ENCODE peak calls at places on chromosomes 5 and 9, in seven cellular contexts. F, A, W, E, V, M and J are unnamed samples.

GRCh38 chr9:97487107-97487506 is 14.4 kb upstream of the TMOD1 start:
- DNase-seq in F (no peak), A (no peak), W (no peak), E (no peak), V (no peak), M (no peak), J (no peak)

GRCh38 chr5:64206653-64207052 is 41.0 kb downstream of the RNF180 start:
- DNase-seq in F (no peak), A (no peak), W (no peak), E (no peak), V (no peak), M (no peak), J (no peak)

GRCh38 chr5:2014058-2014610 is 131.4 kb upstream of the IRX4 start:
- DNase-seq in F (no peak), A (no peak), W (no peak), E (no peak), V (peak; percentile 18), M (no peak), J (no peak)

GRCh38 chr9:21233258-21233657 is 5.2 kb upstream of the IFNA17 start:
- DNase-seq in F (no peak), A (no peak), W (no peak), E (no peak), V (no peak), M (no peak), J (no peak)

GRCh38 chr5:79971156-79971555 is 19.9 kb downstream of the MTX3 start:
- DNase-seq in F (no peak), A (no peak), W (no peak), E (no peak), V (no peak), M (no peak), J (no peak)

GRCh38 chr9:132669636-132670358 is at the start of gene DDX31:
- DNase-seq in F (peak; percentile 97), A (peak; percentile 83), W (peak; percentile 76), E (peak; percentile 83), V (peak; percentile 93), M (peak; percentile 85), J (peak; percentile 95)

GRCh38 chr9:97615439-97616072 is 17.6 kb downstream of the TSTD2 start:
- DNase-seq in F (no peak), A (peak; percentile 62), W (peak; percentile 16), E (peak; percentile 74), V (peak; percentile 81), M (no peak), J (no peak)

GRCh38 chr5:171308453-171309275 is at the start of gene TLX3:
- DNase-seq in F (no peak), A (no peak), W (no peak), E (no peak), V (peak; percentile 91), M (no peak), J (peak; percentile 43)

GRCh38 chr5:14917719-14918118 is 46.1 kb upstream of the ANKH start:
- DNase-seq in F (no peak), A (no peak), W (no peak), E (no peak), V (no peak), M (no peak), J (no peak)

GRCh38 chr9:18393340-18394130 is 80.4 kb upstream of the ADAMTSL1 start:
- DNase-seq in F (no peak), A (peak; percentile 44), W (no peak), E (peak; percentile 76), V (no peak), M (no peak), J (peak; percentile 61)

GRCh38 chr5:84281383-84281782 is 103.3 kb downstream of the EDIL3 start:
- DNase-seq in F (no peak), A (no peak), W (no peak), E (no peak), V (no peak), M (no peak), J (no peak)

GRCh38 chr9:120655005-120655622 is 59.2 kb downstream of the MEGF9 start:
- DNase-seq in F (no peak), A (peak; percentile 6), W (no peak), E (no peak), V (no peak), M (no peak), J (no peak)

GRCh38 chr9:116193636-116194035 is 40.0 kb downstream of the PAPPA start:
- DNase-seq in F (no peak), A (no peak), W (no peak), E (no peak), V (no peak), M (no peak), J (no peak)

GRCh38 chr5:156208271-156208670 is 118.7 kb upstream of the SGCD start:
- DNase-seq in F (no peak), A (no peak), W (no peak), E (no peak), V (no peak), M (no peak), J (no peak)

GRCh38 chr5:143251175-143251574 is 152.3 kb downstream of the NR3C1 start:
- DNase-seq in F (no peak), A (no peak), W (no peak), E (no peak), V (no peak), M (no peak), J (no peak)

DNA sequence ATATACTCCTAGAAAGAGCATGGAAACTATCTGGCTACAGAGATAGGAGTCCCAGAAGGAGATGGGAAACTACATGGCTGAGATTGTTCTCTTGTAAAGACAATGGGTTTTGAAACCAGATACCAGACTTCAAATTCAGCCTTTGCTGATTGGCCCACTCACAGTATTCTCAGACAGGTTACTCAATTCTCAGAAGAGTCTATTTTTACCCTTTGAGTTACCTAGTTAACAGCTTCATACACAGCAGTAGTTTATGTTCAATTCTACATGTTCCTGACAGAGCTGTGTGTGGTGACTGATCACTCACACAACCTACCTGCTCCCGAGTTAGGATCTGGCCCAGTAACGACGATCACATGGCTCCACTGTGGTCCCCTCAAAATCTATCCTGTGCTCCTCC is 14.0 kb downstream of the ZFP62 start:
- DNase-seq in F (no peak), A (no peak), W (no peak), E (no peak), V (no peak), M (no peak), J (no peak)
- H3K27ac ChIP-seq in F (no peak overlapping the region), A (no peak overlapping the region), W (no peak overlapping the region), E (no peak overlapping the region), V (no peak overlapping the region), M (no peak overlapping the region), J (no peak overlapping the region)

GRCh38 chr9:129860653-129861446 is 25.6 kb downstream of the USP20 start:
- DNase-seq in F (no peak), A (no peak), W (no peak), E (no peak), V (no peak), M (no peak), J (peak; percentile 57)

GRCh38 chr9:129857207-129857606 is 21.9 kb downstream of the USP20 start:
- DNase-seq in F (no peak), A (no peak), W (no peak), E (no peak), V (no peak), M (no peak), J (peak; percentile 27)

GRCh38 chr9:129861447-129861827 is 26.2 kb downstream of the USP20 start:
- DNase-seq in F (no peak), A (no peak), W (no peak), E (no peak), V (no peak), M (no peak), J (peak; percentile 35)

GRCh38 chr9:129854588-129855110 is 19.4 kb downstream of the USP20 start:
- DNase-seq in F (no peak), A (no peak), W (no peak), E (no peak), V (no peak), M (no peak), J (no peak)

DNA sequence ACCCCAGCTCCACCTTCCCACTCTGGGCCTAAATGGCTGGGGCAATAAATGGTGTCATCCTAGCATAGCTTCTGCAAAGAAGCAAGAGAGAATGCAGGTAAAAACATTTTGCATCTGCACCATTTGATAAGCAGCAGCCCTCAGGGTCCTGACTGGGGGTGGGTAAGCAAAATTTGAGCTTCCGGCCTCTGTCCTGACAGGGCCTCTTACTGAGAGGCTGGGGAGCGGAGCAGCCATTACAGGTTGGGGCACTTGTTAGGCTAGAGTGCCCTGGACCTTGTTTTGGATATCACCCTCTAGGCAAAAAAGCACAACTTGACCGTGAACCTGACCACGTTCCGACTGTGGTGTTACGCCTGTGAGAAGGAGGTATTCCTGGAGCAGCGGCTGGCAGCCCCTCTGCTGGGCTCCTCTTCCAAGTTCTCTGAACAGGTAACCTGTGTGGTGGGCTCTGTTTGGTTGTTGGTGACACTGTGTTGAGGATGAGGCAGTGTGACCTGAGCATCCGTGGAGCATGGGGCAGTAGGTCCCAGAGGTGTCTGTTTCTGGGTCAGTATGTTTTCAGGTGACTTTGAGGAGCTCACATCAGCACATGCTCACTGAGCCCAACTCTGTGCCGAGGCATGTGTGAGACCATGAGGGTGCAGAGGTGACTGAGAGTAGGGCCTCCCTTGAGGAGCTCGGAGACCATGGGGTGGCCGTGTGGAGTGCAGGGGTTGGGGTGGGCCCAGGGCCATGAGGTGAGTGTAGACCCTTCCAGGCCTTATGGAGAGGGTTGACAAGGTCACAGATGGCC is 23.1 kb downstream of the USP20 start:
- DNase-seq in F (no peak), A (no peak), W (no peak), E (no peak), V (no peak), M (no peak), J (peak; percentile 45)
- H3K36me3 ChIP-seq in F (peaks cover 99% of the 10 kb centered on the region), A (no peaks in the 10 kb centered on the region), W (peaks cover 61% of the 10 kb centered on the region), E (peaks cover 95% of the 10 kb centered on the region), V (peaks cover 24% of the 10 kb centered on the region), M (peaks cover 82% of the 10 kb centered on the region), J (peaks cover 54% of the 10 kb centered on the region)

DNA sequence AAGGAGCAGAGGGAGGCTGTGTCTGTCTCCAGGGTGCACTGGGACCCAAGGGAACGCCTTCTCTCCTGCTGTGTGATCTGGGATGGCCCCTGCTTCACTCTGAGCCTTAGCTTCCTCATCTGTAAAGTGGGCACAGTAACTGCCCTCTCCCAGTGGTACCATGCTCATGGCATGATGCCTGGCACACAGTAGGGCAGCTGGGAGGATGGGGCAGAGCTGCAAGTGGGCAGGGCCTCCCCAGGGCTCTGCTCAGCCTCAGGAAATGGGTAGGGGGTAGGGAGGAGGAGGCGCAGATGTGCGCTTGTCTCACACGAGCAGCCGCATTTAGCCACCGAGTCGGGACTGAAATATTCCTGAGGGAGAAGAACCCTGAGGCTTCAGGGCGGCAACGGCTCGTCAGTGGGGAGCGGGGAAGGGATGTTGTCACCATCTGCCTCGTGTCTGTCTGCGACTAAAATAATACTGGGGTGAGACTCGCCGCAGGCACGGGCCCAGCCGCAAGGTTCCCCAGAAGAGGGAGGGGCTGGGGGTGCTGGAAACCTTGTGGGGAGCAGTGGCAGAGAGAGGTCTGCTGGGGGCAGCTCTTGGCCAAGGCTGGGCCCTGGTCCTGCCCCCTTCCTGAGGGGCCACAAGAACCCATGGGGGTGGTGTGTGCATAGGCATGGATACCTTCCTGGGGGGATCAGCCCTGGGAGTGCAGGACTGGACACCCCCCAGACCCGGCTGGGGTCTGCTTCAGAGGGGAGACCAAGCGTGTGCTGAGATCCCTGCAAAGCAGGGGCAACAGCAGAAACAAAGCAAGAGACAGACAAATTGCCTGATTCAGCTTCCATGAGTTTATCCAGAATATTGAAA is 55.2 kb upstream of the PSD2 start:
- DNase-seq in F (no peak), A (no peak), W (no peak), E (no peak), V (no peak), M (no peak), J (no peak)
- H3K27ac ChIP-seq in F (no peak overlapping the region), A (no peak overlapping the region), W (no peak overlapping the region), E (no peak overlapping the region), V (peak overlapping the region; percentile 84), M (no peak overlapping the region), J (no peak overlapping the region)

GRCh38 chr5:135623186-135623715 is 44.5 kb upstream of the CXCL14 start:
- DNase-seq in F (no peak), A (no peak), W (no peak), E (no peak), V (peak; percentile 17), M (no peak), J (no peak)
- H3K36me3 ChIP-seq in F (no peaks in the 10 kb centered on the region), A (no peaks in the 10 kb centered on the region), W (no peaks in the 10 kb centered on the region), E (no peaks in the 10 kb centered on the region), V (no peaks in the 10 kb centered on the region), M (no peaks in the 10 kb centered on the region), J (no peaks in the 10 kb centered on the region)